ENCODE peak calls at places on chromosomes 4 and X, in nine cellular contexts. O, I, G, Z, Y, W, X, R and M are unnamed samples.

GRCh38 chr4:5747746-5748365 is 36.9 kb downstream of the EVC start:
- DNase-seq in O (no peak), I (no peak), G (no peak), Z (no peak), Y (no peak), W (peak; percentile 95), X (no peak), R (no peak), M (no peak)

GRCh38 chrX:118360429-118361125 is 14.7 kb downstream of the WDR44 start:
- DNase-seq in O (no peak), I (no peak), G (no peak), Z (no peak), Y (no peak), W (peak; percentile 30), X (peak; percentile 31), R (no peak), M (no peak)

GRCh38 chr4:155552180-155552579 is 114.5 kb upstream of the GUCY1A1 start:
- DNase-seq in O (no peak), I (peak; percentile 20), G (no peak), Z (no peak), Y (no peak), W (no peak), X (no peak), R (no peak), M (no peak)

GRCh38 chr4:64584981-64585557 is 175.8 kb upstream of the TECRL start:
- DNase-seq in O (no peak), I (peak; percentile 18), G (no peak), Z (no peak), Y (no peak), W (peak; percentile 64), X (peak; percentile 80), R (no peak), M (peak; percentile 50)

GRCh38 chr4:83964996-83965541 is 429.2 kb downstream of the GPAT3 start:
- DNase-seq in O (no peak), I (no peak), G (no peak), Z (no peak), Y (no peak), W (no peak), X (peak; percentile 49), R (no peak), M (no peak)

GRCh38 chr4:88868510-88868909 is 170.9 kb upstream of the NAP1L5 start:
- DNase-seq in O (no peak), I (no peak), G (no peak), Z (no peak), Y (no peak), W (no peak), X (no peak), R (no peak), M (no peak)

GRCh38 chrX:103628386-103629290 is at the start of gene TCEAL1:
- DNase-seq in O (peak; percentile 58), I (peak; percentile 33), G (peak; percentile 25), Z (peak; percentile 82), Y (peak; percentile 38), W (peak; percentile 37), X (peak; percentile 58), R (no peak), M (peak; percentile 86)

GRCh38 chrX:154012336-154012991 is 7.2 kb downstream of the IRAK1 start:
- DNase-seq in O (no peak), I (no peak), G (no peak), Z (no peak), Y (no peak), W (peak; percentile 46), X (peak; percentile 18), R (no peak), M (peak; percentile 78)

GRCh38 chrX:139203681-139204575 is 326.6 kb upstream of the F9 start:
- DNase-seq in O (peak; percentile 36), I (peak; percentile 25), G (peak; percentile 53), Z (peak; percentile 48), Y (no peak), W (peak; percentile 6), X (peak; percentile 13), R (no peak), M (peak; percentile 31)
- TF ChIP-seq CTCF in O (peak; percentile 10), I (no peak), G (peak; percentile 39), Z (no peak), Y (no peak), W (no peak), X (no peak), R (peak; percentile 15), M (no peak)

GRCh38 chrX:112368371-112368770 is 285.8 kb upstream of the TRPC5 start:
- DNase-seq in O (no peak), I (peak; percentile 11), G (no peak), Z (no peak), Y (no peak), W (no peak), X (peak; percentile 33), R (no peak), M (peak; percentile 26)
- TF ChIP-seq CTCF in O (no peak), I (no peak), G (peak; percentile 49), Z (no peak), Y (no peak), W (no peak), X (peak; percentile 61), R (peak; percentile 39), M (no peak)

GRCh38 chrX:18676470-18676869 is 4.6 kb upstream of the RS1 start:
- DNase-seq in O (no peak), I (peak; percentile 39), G (peak; percentile 7), Z (no peak), Y (no peak), W (peak; percentile 14), X (peak; percentile 63), R (no peak), M (peak; percentile 15)
- TF ChIP-seq CTCF in O (no peak), I (no peak), G (peak; percentile 47), Z (no peak), Y (no peak), W (peak; percentile 33), X (peak; percentile 47), R (peak; percentile 63), M (no peak)

GRCh38 chr4:183905593-183906485 is 732 bp downstream of the STOX2 start:
- DNase-seq in O (peak; percentile 45), I (peak; percentile 93), G (peak; percentile 59), Z (no peak), Y (peak; percentile 34), W (peak; percentile 46), X (peak; percentile 98), R (no peak), M (peak; percentile 54)
- TF ChIP-seq CTCF in O (no peak), I (no peak), G (no peak), Z (no peak), Y (no peak), W (no peak), X (no peak), R (no peak), M (no peak)